ENCODE peak calls at places on chromosomes 6 and 20, in four cellular contexts. E, G, H and V are unnamed samples. For H3K79me2, the result is how much of the 10 kb centered on the place peaks cover.

GRCh38 chr20:21550587-21550986 is 36.7 kb upstream of the NKX2-2 start:
- DNase-seq in E (no peak), G (no peak), H (no peak), V (no peak)

GRCh38 chr6:97111243-97111642 is 171.8 kb downstream of the MMS22L start:
- DNase-seq in E (no peak), G (no peak), H (no peak), V (no peak)

GRCh38 chr6:70709826-70710225 is 42.1 kb downstream of the SMAP1 start:
- DNase-seq in E (peak), G (no peak), H (peak), V (no peak)

GRCh38 chr6:109292420-109292819 is 89.8 kb downstream of the CD164 start:
- DNase-seq in E (no peak), G (peak), H (no peak), V (no peak)

GRCh38 chr20:36275441-36276189 is 30.5 kb upstream of the DLGAP4 start:
- DNase-seq in E (no peak), G (no peak), H (no peak), V (no peak)

GRCh38 chr6:68732423-68732822 is 97.3 kb downstream of the ADGRB3 start:
- DNase-seq in E (no peak), G (no peak), H (no peak), V (no peak)

GRCh38 chr6:110534731-110535164 is 58.3 kb upstream of the SLC22A16 start:
- DNase-seq in E (peak), G (no peak), H (peak), V (no peak)

GRCh38 chr6:138109042-138109997 is 2.1 kb upstream of the PERP start:
- DNase-seq in E (peak), G (no peak), H (peak), V (peak)

GRCh38 chr20:39264506-39265172 is 302.5 kb downstream of the DHX35 start:
- DNase-seq in E (peak), G (peak), H (peak), V (peak)

GRCh38 chr6:5213851-5214507 is 46.8 kb downstream of the LYRM4 start:
- DNase-seq in E (peak), G (no peak), H (peak), V (no peak)

GRCh38 chr6:28803337-28803709 is 120.5 kb downstream of the TRIM27 start:
- DNase-seq in E (no peak), G (no peak), H (no peak), V (no peak)

GRCh38 chr20:21512634-21513180 is 1.2 kb downstream of the NKX2-2 start:
- DNase-seq in E (no peak), G (no peak), H (no peak), V (no peak)

GRCh38 chr6:89999995-90000825 is 105.9 kb downstream of the GJA10 start:
- DNase-seq in E (peak), G (no peak), H (peak), V (no peak)

GRCh38 chr6:2044192-2044591 is 201.2 kb downstream of the GMDS start:
- DNase-seq in E (no peak), G (no peak), H (no peak), V (no peak)

GRCh38 chr6:45845546-45845945 is 170.1 kb downstream of the CLIC5 start:
- DNase-seq in E (peak), G (no peak), H (peak), V (no peak)

GRCh38 chr6:101956961-101957360 is 563.5 kb downstream of the GRIK2 start:
- DNase-seq in E (peak), G (no peak), H (peak), V (no peak)

GRCh38 chr6:140043357-140043756 is 668.9 kb upstream of the CITED2 start:
- DNase-seq in E (peak), G (no peak), H (peak), V (no peak)

GRCh38 chr6:52253494-52253893 is 9.2 kb upstream of the IL17F start:
- DNase-seq in E (no peak), G (no peak), H (no peak), V (no peak)

GRCh38 chr6:110221738-110222137 is 41.5 kb downstream of the CDC40 start:
- DNase-seq in E (no peak), G (no peak), H (no peak), V (no peak)

GRCh38 chr20:63461364-63461763 is 11.1 kb downstream of the KCNQ2 start:
- DNase-seq in E (no peak), G (no peak), H (no peak), V (peak)

GRCh38 chr6:43993881-43994523 is 133.2 kb downstream of the MRPL14 start:
- DNase-seq in E (no peak), G (no peak), H (no peak), V (no peak)

GRCh38 chr6:40550096-40550731 is 37.0 kb downstream of the LRFN2 start:
- DNase-seq in E (peak), G (no peak), H (peak), V (peak)

GRCh38 chr20:34925981-34926380 is 29.6 kb downstream of the GSS start:
- DNase-seq in E (no peak), G (no peak), H (no peak), V (no peak)

GRCh38 chr20:44916586-44916985 is 6.7 kb downstream of the PABPC1L start:
- DNase-seq in E (no peak), G (no peak), H (no peak), V (no peak)

GRCh38 chr6:108452725-108453195 is 108.0 kb upstream of the FOXO3 start:
- DNase-seq in E (peak), G (peak), H (peak), V (no peak)

GRCh38 chr20:64066984-64067605 is 4.1 kb downstream of the TCEA2 start:
- DNase-seq in E (no peak), G (no peak), H (no peak), V (peak)

DNA sequence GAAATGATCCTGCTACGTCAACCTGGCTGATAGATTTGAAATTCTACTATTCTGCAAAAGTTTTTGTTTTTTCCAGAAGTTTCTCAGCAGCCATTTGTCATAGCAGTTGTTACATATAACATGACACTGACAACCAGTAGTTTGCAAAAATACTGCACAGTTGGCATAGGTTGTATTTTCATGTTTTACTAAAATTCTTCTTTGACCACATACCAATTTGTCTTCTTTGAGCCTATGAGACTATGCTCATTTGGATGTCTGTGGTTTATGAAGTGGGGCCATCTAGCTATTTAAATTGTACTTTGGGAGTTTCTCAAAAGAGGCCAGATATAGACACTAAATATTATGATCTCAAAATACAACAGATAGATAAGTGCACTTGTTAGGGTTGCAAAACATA is 104.9 kb upstream of the PREP start:
- DNase-seq in E (peak), G (no peak), H (peak), V (no peak)
- H3K79me2 ChIP-seq in E (under half), G (under half), H (under half), V (under half)

DNA sequence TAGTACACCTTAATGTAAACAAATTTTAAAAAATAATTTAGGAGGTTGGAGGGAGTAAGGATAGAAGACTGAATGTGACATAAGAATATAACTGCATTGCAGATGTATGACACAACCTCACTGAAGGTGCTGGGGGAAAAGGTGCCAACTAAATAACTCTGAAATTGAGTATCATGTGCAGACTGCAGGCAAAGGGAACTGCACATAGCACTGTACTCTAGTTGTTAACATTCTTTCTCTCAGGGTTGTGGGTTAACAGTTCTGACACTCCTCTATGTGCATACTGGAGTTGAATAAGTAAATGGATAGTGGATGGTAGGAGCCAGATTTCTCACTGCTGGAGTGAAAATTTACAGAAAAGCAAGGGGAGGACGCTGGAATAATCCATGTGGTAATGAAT is 451.9 kb upstream of the CDH4 start:
- DNase-seq in E (no peak), G (no peak), H (no peak), V (no peak)
- H3K79me2 ChIP-seq in E (under half), G (under half), H (under half), V (under half)

GRCh38 chr6:149213829-149214228 is 103.7 kb upstream of the TAB2 start:
- DNase-seq in E (peak), G (no peak), H (peak), V (no peak)
- H3K79me2 ChIP-seq in E (under half), G (under half), H (under half), V (under half)

DNA sequence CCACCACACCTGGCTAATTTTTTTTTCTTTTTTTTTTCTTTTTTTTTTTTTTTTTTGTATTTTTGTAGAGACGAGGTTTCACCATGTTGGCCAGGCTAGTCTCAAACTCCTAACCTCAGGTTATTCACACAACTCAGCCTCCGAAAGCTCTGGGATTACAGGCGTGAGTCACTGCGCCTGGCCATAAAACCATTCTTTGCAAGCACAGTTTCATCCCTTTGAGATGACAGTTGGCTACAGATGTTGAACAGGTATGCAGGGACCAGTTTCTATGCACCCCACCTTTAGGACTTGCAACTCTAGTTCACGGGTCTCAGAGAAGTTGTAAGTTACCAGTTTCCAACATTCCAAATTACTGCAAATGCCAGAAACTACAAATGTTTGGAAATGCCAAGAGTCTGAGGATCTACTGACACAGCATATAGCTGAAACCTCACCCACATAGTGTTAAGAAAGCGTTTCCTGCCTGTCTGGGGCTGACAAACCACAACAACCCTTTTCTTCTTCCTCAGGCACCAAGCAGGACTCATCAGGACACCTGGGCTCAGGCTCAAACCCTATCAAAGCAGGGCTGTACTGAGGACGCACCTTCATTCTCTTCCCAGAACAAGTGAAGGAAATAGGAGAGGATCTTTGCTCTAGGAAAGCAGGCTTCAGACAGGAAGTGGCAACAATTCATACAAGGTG is 22.9 kb downstream of the ARHGAP18 start:
- DNase-seq in E (peak), G (no peak), H (peak), V (no peak)
- H3K79me2 ChIP-seq in E (half or more), G (under half), H (half or more), V (under half)

DNA sequence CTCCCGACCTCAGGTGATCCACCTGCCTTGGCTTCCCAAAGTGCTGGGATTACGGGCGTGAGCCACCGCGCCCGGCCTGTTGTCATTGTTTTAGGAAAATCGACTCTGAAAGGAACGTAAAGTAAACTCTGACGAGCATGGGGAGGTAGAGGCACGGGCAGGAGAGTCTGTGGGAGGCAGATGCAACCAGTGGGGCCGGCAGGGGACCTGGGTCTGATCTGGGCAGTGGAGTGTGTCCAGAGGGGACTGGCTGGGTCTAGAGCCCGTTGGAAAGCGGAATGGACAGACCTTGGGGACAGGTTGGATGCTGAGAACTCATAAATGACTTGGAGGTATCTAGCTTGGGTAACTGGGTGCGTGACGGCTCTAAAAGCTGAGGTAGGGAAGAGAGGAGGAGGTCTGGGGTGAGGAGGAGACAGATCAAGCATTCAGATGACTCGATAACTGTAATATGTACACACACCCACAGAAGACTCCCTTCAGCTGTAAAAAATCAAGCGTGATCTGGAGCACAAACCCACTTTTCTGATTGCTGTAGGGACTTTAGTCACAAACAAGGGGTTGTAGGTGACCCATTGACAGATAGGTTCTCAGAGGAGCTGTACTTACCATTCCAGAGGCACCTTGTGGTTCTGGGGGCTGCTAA is 22.4 kb downstream of the MANBAL start:
- DNase-seq in E (peak), G (no peak), H (peak), V (no peak)
- H3K79me2 ChIP-seq in E (half or more), G (under half), H (under half), V (under half)

DNA sequence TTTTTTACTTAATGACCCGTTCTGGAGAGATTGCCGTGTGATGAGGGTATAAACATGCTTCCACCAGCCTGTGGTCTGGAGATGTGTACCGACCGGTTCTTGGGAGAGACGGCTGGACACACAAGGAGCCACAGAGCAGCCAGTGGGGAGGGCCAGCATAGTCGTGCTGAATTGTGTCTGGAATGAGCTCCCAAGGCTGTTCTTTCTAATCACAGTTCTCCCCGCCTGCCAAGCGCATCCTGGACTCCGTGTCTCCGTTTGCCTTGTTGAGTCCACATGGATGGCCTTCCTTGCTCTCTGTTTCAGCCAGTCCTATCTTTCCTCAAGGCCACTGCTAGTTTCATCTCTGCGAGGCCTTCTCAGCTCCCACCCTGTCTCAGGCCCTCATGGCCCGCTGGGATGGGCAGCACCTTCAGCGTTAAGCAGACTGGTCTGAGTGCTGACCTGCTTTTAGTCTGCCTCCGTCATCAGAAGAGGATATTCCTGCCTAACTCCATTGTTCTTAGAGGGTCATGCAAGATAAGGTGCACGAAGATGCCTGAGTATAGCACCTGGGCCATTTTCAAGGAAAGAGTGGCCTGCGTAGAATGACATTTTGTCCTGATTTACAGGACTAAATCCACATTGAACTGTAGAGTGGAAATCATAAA is 20.6 kb downstream of the MANBAL start:
- DNase-seq in E (no peak), G (no peak), H (no peak), V (no peak)
- H3K79me2 ChIP-seq in E (half or more), G (under half), H (under half), V (under half)

GRCh38 chr6:149395185-149395584 is 4.9 kb upstream of the SUMO4 start:
- DNase-seq in E (no peak), G (no peak), H (no peak), V (no peak)

GRCh38 chr6:149400050-149400449 is at the start of gene SUMO4:
- DNase-seq in E (no peak), G (no peak), H (no peak), V (no peak)

GRCh38 chr6:149392535-149392934 is 7.5 kb upstream of the SUMO4 start:
- DNase-seq in E (no peak), G (no peak), H (no peak), V (no peak)

GRCh38 chr6:149393002-149393679 is 6.9 kb upstream of the SUMO4 start:
- DNase-seq in E (peak), G (no peak), H (peak), V (no peak)

GRCh38 chr6:149397384-149397783 is 2.7 kb upstream of the SUMO4 start:
- DNase-seq in E (no peak), G (no peak), H (no peak), V (no peak)
- H3K79me2 ChIP-seq in E (half or more), G (under half), H (under half), V (under half)

DNA sequence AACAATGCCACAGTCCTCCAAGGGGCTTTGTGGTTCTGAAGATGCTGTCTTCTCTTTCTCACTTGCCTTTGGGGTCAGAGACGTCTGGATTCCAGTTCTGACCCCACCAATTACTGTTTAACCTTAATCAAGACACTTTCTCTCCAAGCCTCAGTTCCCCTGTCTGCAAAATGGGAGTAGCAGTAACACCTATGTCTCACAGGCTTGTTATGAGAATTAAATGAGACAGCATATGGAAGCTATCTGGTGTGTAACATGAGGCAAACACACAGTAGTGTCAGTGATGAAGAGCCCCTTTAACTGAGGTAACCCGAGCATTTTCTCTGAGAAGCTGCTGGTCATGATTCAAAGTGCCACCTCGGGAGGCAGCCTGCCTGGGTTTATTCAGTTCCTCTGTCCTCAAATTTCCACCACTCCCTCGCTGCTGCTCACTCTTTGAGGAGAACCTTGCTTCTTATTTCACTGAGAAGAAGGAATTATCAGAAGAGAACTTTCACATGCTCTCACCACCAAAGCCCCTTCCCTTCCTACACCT is 11.7 kb downstream of the PPIL1 start:
- DNase-seq in E (no peak), G (no peak), H (no peak), V (no peak)
- H3K79me2 ChIP-seq in E (half or more), G (under half), H (under half), V (half or more)

GRCh38 chr6:33413200-33413599 is 2.4 kb downstream of the PHF1 start:
- DNase-seq in E (no peak), G (no peak), H (no peak), V (no peak)
- H3K79me2 ChIP-seq in E (under half), G (under half), H (half or more), V (under half)

DNA sequence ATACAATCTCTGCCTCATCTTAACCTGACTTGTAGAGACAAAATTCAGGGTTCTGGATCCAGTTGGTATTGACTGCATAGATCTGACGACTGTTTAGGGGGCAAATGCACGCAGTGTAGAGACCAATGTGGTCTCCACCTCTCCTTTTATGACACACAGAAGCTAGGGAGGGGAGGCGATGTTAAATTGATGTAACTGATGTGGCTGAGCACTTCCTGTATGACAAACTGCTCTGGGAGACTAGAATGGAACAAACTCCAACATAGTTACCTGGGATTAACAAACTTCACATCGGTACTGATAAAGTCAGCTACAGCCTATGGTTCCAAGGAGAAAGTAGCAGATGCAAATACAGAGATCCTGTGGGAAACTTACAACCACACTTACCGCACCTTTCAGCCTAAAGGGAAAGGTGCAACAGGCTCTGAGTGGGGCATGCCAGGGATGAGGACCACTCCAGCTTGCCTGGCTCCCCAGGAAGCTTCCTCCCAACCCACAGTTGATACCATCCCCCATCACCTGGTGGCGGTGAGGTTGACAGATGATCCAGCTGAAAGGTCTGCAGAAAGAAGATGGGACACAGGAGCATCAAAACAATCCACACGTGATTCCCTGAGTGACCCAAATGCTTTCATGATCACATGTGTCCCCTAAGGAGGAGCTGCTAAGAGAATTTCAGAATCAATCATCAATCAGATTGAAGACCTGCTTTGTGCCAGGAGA is 60.6 kb upstream of the MRPS10 start:
- DNase-seq in E (no peak), G (no peak), H (no peak), V (no peak)
- H3K79me2 ChIP-seq in E (under half), G (under half), H (under half), V (half or more)